ENCODE peak calls at places on chromosomes 5 and 9, in nine cellular contexts. One of them, this sample, is unnamed. For H3K4me1, the result is how much of the 10 kb centered on the place peaks cover.

GRCh38 chr5:93150311-93151012 is 430.6 kb downstream of the NR2F1-AS1 start:
- DNase-seq in keratinocyte: no peak
- DNase-seq in kidney: no peak
- DNase-seq in stomach: no peak
- DNase-seq in heart right ventricle: no peak
- DNase-seq in aorta: no peak
- DNase-seq in thoracic aorta: no peak
- DNase-seq in SJSA1: no peak
- DNase-seq in GM23338: peak
- DNase-seq in this sample: no peak

GRCh38 chr5:53087596-53087995 is 22.0 kb downstream of the MOCS2 start:
- DNase-seq in keratinocyte: no peak
- DNase-seq in kidney: no peak
- DNase-seq in stomach: no peak
- DNase-seq in heart right ventricle: no peak
- DNase-seq in aorta: no peak
- DNase-seq in thoracic aorta: no peak
- DNase-seq in SJSA1: no peak
- DNase-seq in GM23338: no peak
- DNase-seq in this sample: no peak

GRCh38 chr5:169350759-169351240 is 49.9 kb upstream of the SLIT3 start:
- DNase-seq in keratinocyte: peak
- DNase-seq in kidney: peak
- DNase-seq in stomach: no peak
- DNase-seq in heart right ventricle: no peak
- DNase-seq in aorta: peak
- DNase-seq in thoracic aorta: peak
- DNase-seq in SJSA1: peak
- DNase-seq in GM23338: no peak
- DNase-seq in this sample: no peak

GRCh38 chr5:62779010-62779422 is 200.4 kb downstream of the LRRC70 start:
- DNase-seq in keratinocyte: no peak
- DNase-seq in kidney: no peak
- DNase-seq in stomach: no peak
- DNase-seq in heart right ventricle: no peak
- DNase-seq in aorta: no peak
- DNase-seq in thoracic aorta: no peak
- DNase-seq in SJSA1: no peak
- DNase-seq in GM23338: peak
- DNase-seq in this sample: no peak

GRCh38 chr9:119412399-119412798 is 43.2 kb upstream of the BRINP1 start:
- DNase-seq in keratinocyte: no peak
- DNase-seq in kidney: no peak
- DNase-seq in stomach: no peak
- DNase-seq in heart right ventricle: no peak
- DNase-seq in aorta: no peak
- DNase-seq in thoracic aorta: no peak
- DNase-seq in SJSA1: no peak
- DNase-seq in GM23338: peak
- DNase-seq in this sample: no peak

GRCh38 chr5:33311893-33312292 is 128.9 kb upstream of the TARS1 start:
- DNase-seq in keratinocyte: peak
- DNase-seq in kidney: no peak
- DNase-seq in stomach: no peak
- DNase-seq in heart right ventricle: no peak
- DNase-seq in aorta: no peak
- DNase-seq in thoracic aorta: no peak
- DNase-seq in SJSA1: peak
- DNase-seq in GM23338: no peak
- DNase-seq in this sample: no peak

GRCh38 chr9:92483896-92484545 is 1.7 kb upstream of the ASPN start:
- DNase-seq in keratinocyte: no peak
- DNase-seq in kidney: no peak
- DNase-seq in stomach: no peak
- DNase-seq in heart right ventricle: no peak
- DNase-seq in aorta: no peak
- DNase-seq in thoracic aorta: no peak
- DNase-seq in SJSA1: no peak
- DNase-seq in GM23338: no peak
- DNase-seq in this sample: no peak

GRCh38 chr5:50667653-50668403 is 1.4 kb downstream of the PARP8 start:
- DNase-seq in keratinocyte: no peak
- DNase-seq in kidney: peak
- DNase-seq in stomach: peak
- DNase-seq in heart right ventricle: peak
- DNase-seq in aorta: peak
- DNase-seq in thoracic aorta: no peak
- DNase-seq in SJSA1: peak
- DNase-seq in GM23338: peak
- DNase-seq in this sample: no peak

GRCh38 chr5:40046792-40047191 is 622.0 kb upstream of the DAB2 start:
- DNase-seq in keratinocyte: peak
- DNase-seq in kidney: no peak
- DNase-seq in stomach: no peak
- DNase-seq in heart right ventricle: no peak
- DNase-seq in aorta: no peak
- DNase-seq in thoracic aorta: no peak
- DNase-seq in SJSA1: no peak
- DNase-seq in GM23338: no peak
- DNase-seq in this sample: no peak

GRCh38 chr5:98341038-98341710 is 432.3 kb upstream of the RGMB start:
- DNase-seq in keratinocyte: no peak
- DNase-seq in kidney: no peak
- DNase-seq in stomach: no peak
- DNase-seq in heart right ventricle: no peak
- DNase-seq in aorta: no peak
- DNase-seq in thoracic aorta: no peak
- DNase-seq in SJSA1: no peak
- DNase-seq in GM23338: no peak
- DNase-seq in this sample: no peak

GRCh38 chr5:72226950-72227349 is 93.1 kb downstream of the MRPS27 start:
- DNase-seq in keratinocyte: no peak
- DNase-seq in kidney: no peak
- DNase-seq in stomach: no peak
- DNase-seq in heart right ventricle: no peak
- DNase-seq in aorta: no peak
- DNase-seq in thoracic aorta: no peak
- DNase-seq in SJSA1: no peak
- DNase-seq in GM23338: no peak
- DNase-seq in this sample: no peak

GRCh38 chr5:91318727-91319126 is 64.4 kb downstream of the ARRDC3 start:
- DNase-seq in keratinocyte: no peak
- DNase-seq in kidney: no peak
- DNase-seq in stomach: no peak
- DNase-seq in heart right ventricle: no peak
- DNase-seq in aorta: no peak
- DNase-seq in thoracic aorta: no peak
- DNase-seq in SJSA1: no peak
- DNase-seq in GM23338: no peak
- DNase-seq in this sample: no peak

GRCh38 chr5:172571892-172572291 is 69.2 kb upstream of the NEURL1B start:
- DNase-seq in keratinocyte: no peak
- DNase-seq in kidney: no peak
- DNase-seq in stomach: no peak
- DNase-seq in heart right ventricle: no peak
- DNase-seq in aorta: no peak
- DNase-seq in thoracic aorta: no peak
- DNase-seq in SJSA1: no peak
- DNase-seq in GM23338: no peak
- DNase-seq in this sample: no peak
- H3K4me3 ChIP-seq in keratinocyte: no peak
- H3K4me3 ChIP-seq in kidney: no peak
- H3K4me3 ChIP-seq in stomach: no peak
- H3K4me3 ChIP-seq in heart right ventricle: no peak
- H3K4me3 ChIP-seq in aorta: no peak
- H3K4me3 ChIP-seq in thoracic aorta: no peak
- H3K4me3 ChIP-seq in SJSA1: no peak
- H3K4me3 ChIP-seq in GM23338: no peak
- H3K4me3 ChIP-seq in this sample: no peak

GRCh38 chr9:136536721-136537241 is 9.1 kb downstream of the NOTCH1 start:
- DNase-seq in keratinocyte: no peak
- DNase-seq in kidney: no peak
- DNase-seq in stomach: no peak
- DNase-seq in heart right ventricle: no peak
- DNase-seq in aorta: no peak
- DNase-seq in thoracic aorta: no peak
- DNase-seq in SJSA1: no peak
- DNase-seq in GM23338: peak
- DNase-seq in this sample: no peak

GRCh38 chr9:136538599-136539426 is 7.0 kb downstream of the NOTCH1 start:
- DNase-seq in keratinocyte: no peak
- DNase-seq in kidney: no peak
- DNase-seq in stomach: no peak
- DNase-seq in heart right ventricle: no peak
- DNase-seq in aorta: no peak
- DNase-seq in thoracic aorta: no peak
- DNase-seq in SJSA1: no peak
- DNase-seq in GM23338: no peak
- DNase-seq in this sample: no peak

GRCh38 chr9:136537896-136538598 is 7.8 kb downstream of the NOTCH1 start:
- DNase-seq in keratinocyte: no peak
- DNase-seq in kidney: no peak
- DNase-seq in stomach: no peak
- DNase-seq in heart right ventricle: no peak
- DNase-seq in aorta: no peak
- DNase-seq in thoracic aorta: no peak
- DNase-seq in SJSA1: no peak
- DNase-seq in GM23338: no peak
- DNase-seq in this sample: no peak

GRCh38 chr9:136536051-136536720 is 9.7 kb downstream of the NOTCH1 start:
- DNase-seq in keratinocyte: no peak
- DNase-seq in kidney: no peak
- DNase-seq in stomach: no peak
- DNase-seq in heart right ventricle: no peak
- DNase-seq in aorta: no peak
- DNase-seq in thoracic aorta: no peak
- DNase-seq in SJSA1: no peak
- DNase-seq in GM23338: no peak
- DNase-seq in this sample: no peak

GRCh38 chr9:136537411-136537810 is 8.4 kb downstream of the NOTCH1 start:
- DNase-seq in keratinocyte: no peak
- DNase-seq in kidney: no peak
- DNase-seq in stomach: no peak
- DNase-seq in heart right ventricle: no peak
- DNase-seq in aorta: no peak
- DNase-seq in thoracic aorta: no peak
- DNase-seq in SJSA1: no peak
- DNase-seq in GM23338: no peak
- DNase-seq in this sample: no peak
- H3K4me1 ChIP-seq in keratinocyte: under half
- H3K4me1 ChIP-seq in kidney: under half
- H3K4me1 ChIP-seq in stomach: half or more
- H3K4me1 ChIP-seq in heart right ventricle: half or more
- H3K4me1 ChIP-seq in aorta: under half
- H3K4me1 ChIP-seq in thoracic aorta: under half
- H3K4me1 ChIP-seq in SJSA1: under half
- H3K4me1 ChIP-seq in GM23338: under half
- H3K4me1 ChIP-seq in this sample: half or more

GRCh38 chr9:134353539-134353938 is 27.3 kb downstream of the RXRA start:
- DNase-seq in keratinocyte: no peak
- DNase-seq in kidney: no peak
- DNase-seq in stomach: no peak
- DNase-seq in heart right ventricle: peak
- DNase-seq in aorta: no peak
- DNase-seq in thoracic aorta: no peak
- DNase-seq in SJSA1: no peak
- DNase-seq in GM23338: no peak
- DNase-seq in this sample: no peak

GRCh38 chr9:134357631-134358025 is 31.4 kb downstream of the RXRA start:
- DNase-seq in keratinocyte: no peak
- DNase-seq in kidney: no peak
- DNase-seq in stomach: no peak
- DNase-seq in heart right ventricle: no peak
- DNase-seq in aorta: no peak
- DNase-seq in thoracic aorta: no peak
- DNase-seq in SJSA1: no peak
- DNase-seq in GM23338: no peak
- DNase-seq in this sample: no peak

GRCh38 chr9:134355158-134355557 is 28.9 kb downstream of the RXRA start:
- DNase-seq in keratinocyte: no peak
- DNase-seq in kidney: no peak
- DNase-seq in stomach: no peak
- DNase-seq in heart right ventricle: no peak
- DNase-seq in aorta: no peak
- DNase-seq in thoracic aorta: no peak
- DNase-seq in SJSA1: no peak
- DNase-seq in GM23338: no peak
- DNase-seq in this sample: no peak

GRCh38 chr9:134356496-134357470 is 30.5 kb downstream of the RXRA start:
- DNase-seq in keratinocyte: no peak
- DNase-seq in kidney: no peak
- DNase-seq in stomach: peak
- DNase-seq in heart right ventricle: no peak
- DNase-seq in aorta: no peak
- DNase-seq in thoracic aorta: no peak
- DNase-seq in SJSA1: no peak
- DNase-seq in GM23338: no peak
- DNase-seq in this sample: no peak

DNA sequence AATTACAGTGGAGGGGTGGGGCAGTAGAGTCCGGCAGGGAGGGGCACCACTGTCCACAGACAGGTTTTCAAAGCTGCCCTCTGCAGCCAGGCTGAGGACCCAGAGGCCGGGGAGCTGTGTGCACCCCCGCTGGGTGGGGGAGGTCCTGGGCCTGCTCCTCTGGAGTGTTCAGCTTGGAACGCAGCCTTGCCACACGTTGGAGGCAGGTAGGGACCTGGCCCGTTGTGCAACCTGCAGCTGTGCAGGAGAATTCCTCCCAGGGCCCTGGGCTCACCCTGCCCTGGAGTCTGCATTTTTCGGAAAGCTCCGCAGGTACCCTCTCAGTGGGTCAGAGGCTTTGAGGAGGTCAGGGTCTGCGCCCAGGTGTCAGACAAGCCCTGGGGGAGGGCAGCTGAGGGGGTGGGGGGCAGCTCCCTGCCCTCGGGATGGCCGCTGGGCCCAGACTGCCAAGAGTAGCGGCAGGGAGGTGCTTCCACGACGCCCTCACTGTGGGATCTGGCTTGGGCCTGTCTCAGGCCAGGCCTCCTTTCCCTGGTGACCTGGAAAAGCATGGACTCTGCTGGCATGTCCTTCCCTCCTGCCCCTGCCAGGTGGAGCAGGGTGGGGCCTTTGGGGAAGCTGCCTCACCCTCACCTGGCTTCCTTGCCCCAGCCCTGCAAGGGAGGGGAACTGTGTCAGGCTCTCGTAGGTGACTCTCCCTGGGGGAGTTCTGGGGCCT is 29.5 kb downstream of the RXRA start:
- DNase-seq in keratinocyte: no peak
- DNase-seq in kidney: no peak
- DNase-seq in stomach: peak
- DNase-seq in heart right ventricle: no peak
- DNase-seq in aorta: no peak
- DNase-seq in thoracic aorta: no peak
- DNase-seq in SJSA1: no peak
- DNase-seq in GM23338: peak
- DNase-seq in this sample: no peak
- H3K27ac ChIP-seq in keratinocyte: peak
- H3K27ac ChIP-seq in kidney: peak
- H3K27ac ChIP-seq in stomach: no peak
- H3K27ac ChIP-seq in heart right ventricle: no peak
- H3K27ac ChIP-seq in aorta: no peak
- H3K27ac ChIP-seq in thoracic aorta: no peak
- H3K27ac ChIP-seq in SJSA1: no peak
- H3K27ac ChIP-seq in GM23338: no peak
- H3K27ac ChIP-seq in this sample: peak

GRCh38 chr9:129262261-129262660 is 84.2 kb upstream of the IER5L start:
- DNase-seq in keratinocyte: no peak
- DNase-seq in kidney: peak
- DNase-seq in stomach: no peak
- DNase-seq in heart right ventricle: no peak
- DNase-seq in aorta: peak
- DNase-seq in thoracic aorta: no peak
- DNase-seq in SJSA1: no peak
- DNase-seq in GM23338: no peak
- DNase-seq in this sample: no peak
- H3K4me3 ChIP-seq in keratinocyte: no peak
- H3K4me3 ChIP-seq in kidney: no peak
- H3K4me3 ChIP-seq in stomach: no peak
- H3K4me3 ChIP-seq in heart right ventricle: peak
- H3K4me3 ChIP-seq in aorta: no peak
- H3K4me3 ChIP-seq in thoracic aorta: no peak
- H3K4me3 ChIP-seq in SJSA1: no peak
- H3K4me3 ChIP-seq in GM23338: no peak
- H3K4me3 ChIP-seq in this sample: peak

This sample was measured in esophagus squamous epithelium.